ENCODE peak calls at places on chromosome 11, in nine cellular contexts. F, H, I, X, A, W, J, R and D are unnamed samples.

GRCh38 chr11:13042873-13043338 is 33.8 kb downstream of the RASSF10 start:
- DNase-seq in I (no peak), R (no peak), X (no peak), A (no peak), J (no peak), W (no peak), H (peak; percentile 2), F (no peak), D (no peak)

GRCh38 chr11:124889692-124890091 is 8.0 kb downstream of the ROBO4 start:
- DNase-seq in F (no peak), X (no peak), W (no peak), J (no peak), A (no peak), R (no peak), H (no peak), I (no peak), D (no peak)

GRCh38 chr11:73716153-73717056 is 44.5 kb downstream of the RAB6A start:
- DNase-seq in R (peak; percentile 30), X (no peak), F (no peak), W (no peak), J (no peak), A (no peak), H (no peak), I (no peak), D (no peak)

GRCh38 chr11:2175659-2176058 is 4.0 kb upstream of the TH start:
- DNase-seq in H (no peak), A (peak; percentile 82), I (no peak), J (peak; percentile 8), W (no peak), R (no peak), F (no peak), X (no peak), D (no peak)

GRCh38 chr11:77038029-77038824 is 4.0 kb downstream of the B3GNT6 start:
- DNase-seq in W (no peak), F (no peak), H (no peak), R (no peak), J (peak; percentile 25), I (no peak), X (no peak), A (no peak), D (no peak)

GRCh38 chr11:108672113-108672512 is 7.2 kb downstream of the DDX10 start:
- DNase-seq in R (no peak), I (no peak), H (peak; percentile 88), X (no peak), W (no peak), A (peak; percentile 32), F (no peak), J (peak; percentile 49), D (no peak)

GRCh38 chr11:65862941-65863888 is 3.0 kb downstream of the MUS81 start:
- DNase-seq in J (no peak), X (no peak), H (peak; percentile 19), I (no peak), W (peak; percentile 35), R (no peak), F (peak; percentile 59), A (no peak), D (no peak)

GRCh38 chr11:72668645-72669347 is 5.4 kb downstream of the PDE2A start:
- DNase-seq in X (no peak), I (no peak), A (no peak), W (no peak), H (no peak), F (no peak), J (no peak), R (peak; percentile 92), D (peak; percentile 94)

GRCh38 chr11:45332486-45332934 is 46.4 kb upstream of the SYT13 start:
- DNase-seq in A (peak; percentile 12), H (peak; percentile 66), I (peak; percentile 53), X (no peak), F (no peak), J (peak; percentile 41), R (peak; percentile 67), W (peak; percentile 58), D (peak; percentile 66)

GRCh38 chr11:65615229-65615949 is at the start of gene PCNX3:
- DNase-seq in J (peak; percentile 100), A (peak; percentile 100), I (peak; percentile 100), H (peak; percentile 100), X (peak; percentile 100), W (peak; percentile 100), R (peak; percentile 100), F (peak; percentile 100), D (peak; percentile 100)

GRCh38 chr11:26901162-26901561 is 92.8 kb upstream of the FIBIN start:
- DNase-seq in X (no peak), I (no peak), J (peak; percentile 35), R (no peak), W (peak; percentile 48), A (peak; percentile 37), H (no peak), F (no peak), D (no peak)

GRCh38 chr11:10633261-10633660 is 60.3 kb downstream of the IRAG1 start:
- DNase-seq in R (no peak), A (no peak), H (no peak), F (no peak), W (no peak), I (no peak), J (no peak), X (no peak), D (no peak)

GRCh38 chr11:37858398-37858797 is 1260.4 kb upstream of the RAG2 start:
- DNase-seq in J (no peak), W (no peak), I (no peak), R (no peak), X (no peak), A (no peak), H (peak; percentile 22), F (no peak), D (no peak)

GRCh38 chr11:33161120-33162005 is at the start of gene CSTF3:
- DNase-seq in F (peak; percentile 100), W (peak; percentile 100), X (peak; percentile 100), J (peak; percentile 98), I (peak; percentile 100), A (peak; percentile 97), R (peak; percentile 87), H (peak; percentile 99), D (peak; percentile 93)
- TF ChIP-seq CTCF in F (peak; percentile 50), W (peak; percentile 67), X (peak; percentile 39), J (peak; percentile 16), I (no peak), A (peak; percentile 42), R (no peak), H (peak; percentile 51), D (no peak)

DNA sequence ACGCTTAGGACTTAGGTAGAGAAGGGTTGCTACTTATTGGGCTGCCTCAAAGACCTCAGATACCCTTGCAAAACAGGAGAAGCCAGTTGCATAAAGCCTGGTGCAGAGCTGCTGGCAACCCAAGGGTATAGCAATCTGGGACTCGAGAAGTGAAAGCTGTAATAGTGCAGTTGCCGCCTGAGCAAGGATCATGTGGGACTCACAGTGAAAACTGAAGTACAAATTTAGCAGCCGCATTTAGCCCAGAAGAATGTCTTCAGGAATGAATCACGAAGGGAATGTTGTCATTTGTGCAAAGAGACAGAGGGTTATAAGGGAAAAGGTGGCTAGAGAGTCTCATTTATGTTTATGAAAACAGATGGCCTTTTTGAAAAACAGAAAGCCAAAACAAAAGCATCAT is 267.2 kb downstream of the TENM4 start:
- DNase-seq in H (peak; percentile 62), A (peak; percentile 26), I (no peak), W (peak; percentile 22), R (no peak), X (no peak), F (no peak), J (peak; percentile 90), D (no peak)
- TF ChIP-seq CTCF in H (no peak), A (no peak), I (no peak), W (no peak), R (no peak), X (no peak), F (no peak), J (no peak), D (no peak)

GRCh38 chr11:123306531-123306930 is 111.5 kb upstream of the CLMP start:
- DNase-seq in I (no peak), X (no peak), W (no peak), H (no peak), R (no peak), F (no peak), J (no peak), A (no peak), D (no peak)

GRCh38 chr11:123303924-123304323 is 108.9 kb upstream of the CLMP start:
- DNase-seq in J (no peak), I (no peak), W (no peak), F (no peak), A (no peak), H (no peak), R (no peak), X (no peak), D (no peak)

GRCh38 chr11:123305601-123306000 is 110.6 kb upstream of the CLMP start:
- DNase-seq in I (no peak), H (no peak), F (no peak), A (no peak), X (no peak), J (no peak), R (no peak), W (no peak), D (no peak)

GRCh38 chr11:123302751-123303195 is 107.7 kb upstream of the CLMP start:
- DNase-seq in H (peak; percentile 55), I (no peak), J (peak; percentile 59), X (no peak), W (no peak), R (peak; percentile 72), F (no peak), A (peak; percentile 5), D (peak; percentile 72)

DNA sequence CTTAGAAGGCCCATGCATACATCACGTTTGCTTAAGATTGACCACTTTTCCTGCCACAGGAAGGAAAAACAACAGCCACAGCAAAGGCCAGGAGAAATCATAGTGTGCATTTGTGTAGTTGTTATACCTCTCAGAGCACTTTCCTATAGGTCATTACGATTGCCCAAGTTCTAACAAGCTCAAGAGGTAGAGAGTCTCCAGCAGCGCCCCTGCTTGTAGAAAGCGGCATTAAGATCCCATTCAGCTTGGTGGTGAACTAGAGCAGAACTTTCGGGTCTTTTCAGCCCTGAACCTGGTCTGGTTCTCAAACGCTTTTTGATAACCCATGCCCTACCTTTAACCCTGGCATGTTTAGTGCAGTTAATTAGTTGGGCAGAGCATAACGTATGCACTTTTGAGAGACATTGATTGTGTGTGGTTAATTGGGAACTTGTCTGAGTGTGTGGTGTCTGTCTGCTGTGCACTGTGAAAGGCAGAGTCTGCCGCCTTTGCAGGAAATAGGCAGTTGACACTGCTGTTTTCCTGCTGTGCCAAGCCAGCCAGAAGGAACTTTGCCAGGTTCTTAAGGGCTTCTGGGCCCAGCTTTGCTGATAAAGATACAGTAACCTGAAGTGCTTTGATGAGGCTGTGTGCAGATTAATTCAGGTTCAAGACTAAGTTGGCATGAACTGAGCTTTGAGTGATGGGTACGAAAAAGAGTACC is 109.9 kb upstream of the CLMP start:
- DNase-seq in I (no peak), F (no peak), A (no peak), W (no peak), H (no peak), J (no peak), X (peak; percentile 38), R (no peak), D (no peak)
- TF ChIP-seq CTCF in I (no peak), F (no peak), A (peak; percentile 10), W (no peak), H (no peak), J (no peak), X (no peak), R (no peak), D (no peak)

DNA sequence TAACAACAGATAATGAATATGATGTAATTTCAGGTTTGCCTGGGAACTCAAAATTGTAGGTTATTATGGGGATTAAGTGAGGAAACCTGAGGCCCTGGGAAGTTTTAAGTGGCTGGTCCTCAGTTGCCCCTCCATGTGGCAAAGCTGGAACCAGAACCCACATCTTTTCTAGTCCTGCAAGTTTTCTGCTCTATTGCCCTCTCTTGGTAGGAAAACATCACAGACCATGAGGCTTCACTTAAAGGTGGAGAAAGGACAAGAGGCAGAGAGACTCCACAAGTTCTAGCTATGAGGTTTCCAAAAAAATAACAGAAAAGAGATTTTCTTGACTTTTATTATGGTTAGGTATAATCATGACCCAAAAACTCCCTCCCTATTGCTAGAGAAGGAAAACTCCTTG is 115.5 kb upstream of the DDI1 start:
- DNase-seq in J (no peak), X (no peak), F (no peak), A (no peak), H (peak; percentile 17), R (no peak), I (no peak), W (no peak), D (no peak)
- TF ChIP-seq CTCF in J (no peak), X (no peak), F (no peak), A (no peak), H (peak; percentile 19), R (no peak), I (no peak), W (no peak), D (no peak)